ENCODE peak calls at places on chromosomes 6 and 20, in ten cellular contexts. G, E, K, Q, I, H, J, C, D and Y are unnamed samples.

GRCh38 chr6:168540713-168541291 is 99.8 kb downstream of the SMOC2 start:
- DNase-seq in G (no peak), E (no peak), K (no peak), Q (no peak), I (no peak), H (no peak), J (no peak), C (no peak), D (no peak), Y (no peak)

GRCh38 chr6:74410630-74411029 is 714.6 kb downstream of the CD109 start:
- DNase-seq in G (no peak), E (no peak), K (no peak), Q (no peak), I (no peak), H (no peak), J (no peak), C (no peak), D (peak; percentile 40), Y (no peak)

GRCh38 chr20:4335722-4336121 is 320.4 kb upstream of the RNF24 start:
- DNase-seq in G (no peak), E (no peak), K (no peak), Q (no peak), I (no peak), H (no peak), J (no peak), C (no peak), D (no peak), Y (no peak)

GRCh38 chr6:148501178-148501590 is 158.5 kb downstream of the SASH1 start:
- DNase-seq in G (peak; percentile 80), E (peak; percentile 16), K (no peak), Q (peak; percentile 60), I (no peak), H (no peak), J (peak; percentile 87), C (no peak), D (peak; percentile 80), Y (no peak)

GRCh38 chr6:20180935-20181334 is 31.3 kb downstream of the MBOAT1 start:
- DNase-seq in G (no peak), E (no peak), K (no peak), Q (no peak), I (no peak), H (no peak), J (no peak), C (no peak), D (no peak), Y (no peak)

GRCh38 chr6:137134483-137134882 is 39.0 kb downstream of the IL22RA2 start:
- DNase-seq in G (no peak), E (no peak), K (no peak), Q (no peak), I (no peak), H (no peak), J (no peak), C (no peak), D (no peak), Y (no peak)

GRCh38 chr6:30842754-30843610 is 41.3 kb upstream of the DDR1 start:
- DNase-seq in G (no peak), E (no peak), K (no peak), Q (peak; percentile 66), I (no peak), H (no peak), J (no peak), C (no peak), D (no peak), Y (no peak)

GRCh38 chr6:144809120-144809519 is 524.0 kb downstream of the UTRN start:
- DNase-seq in G (no peak), E (no peak), K (no peak), Q (no peak), I (no peak), H (no peak), J (no peak), C (no peak), D (peak; percentile 43), Y (no peak)

GRCh38 chr20:58549681-58550542 is 34.7 kb upstream of the APCDD1L start:
- DNase-seq in G (no peak), E (no peak), K (no peak), Q (no peak), I (no peak), H (no peak), J (peak; percentile 29), C (peak; percentile 17), D (no peak), Y (no peak)

GRCh38 chr20:5608104-5608447 is 142.1 kb upstream of the SHLD1 start:
- DNase-seq in G (no peak), E (no peak), K (no peak), Q (no peak), I (no peak), H (no peak), J (no peak), C (no peak), D (no peak), Y (no peak)

GRCh38 chr20:2748551-2749342 is 51.7 kb downstream of the CPXM1 start:
- DNase-seq in G (no peak), E (no peak), K (no peak), Q (no peak), I (no peak), H (no peak), J (peak; percentile 57), C (no peak), D (no peak), Y (no peak)

GRCh38 chr6:108353853-108354252 is 59.0 kb downstream of the AFG1L start:
- DNase-seq in G (no peak), E (no peak), K (no peak), Q (no peak), I (no peak), H (no peak), J (no peak), C (no peak), D (peak; percentile 17), Y (no peak)
- H3K9me3 ChIP-seq in G (no peaks in the 10 kb centered on the region), E (no peaks in the 10 kb centered on the region), K (no peaks in the 10 kb centered on the region), Q (no peaks in the 10 kb centered on the region), I (no peaks in the 10 kb centered on the region), H (no peaks in the 10 kb centered on the region), J (no peaks in the 10 kb centered on the region), C (no peaks in the 10 kb centered on the region), D (no peaks in the 10 kb centered on the region), Y (no peaks in the 10 kb centered on the region)

DNA sequence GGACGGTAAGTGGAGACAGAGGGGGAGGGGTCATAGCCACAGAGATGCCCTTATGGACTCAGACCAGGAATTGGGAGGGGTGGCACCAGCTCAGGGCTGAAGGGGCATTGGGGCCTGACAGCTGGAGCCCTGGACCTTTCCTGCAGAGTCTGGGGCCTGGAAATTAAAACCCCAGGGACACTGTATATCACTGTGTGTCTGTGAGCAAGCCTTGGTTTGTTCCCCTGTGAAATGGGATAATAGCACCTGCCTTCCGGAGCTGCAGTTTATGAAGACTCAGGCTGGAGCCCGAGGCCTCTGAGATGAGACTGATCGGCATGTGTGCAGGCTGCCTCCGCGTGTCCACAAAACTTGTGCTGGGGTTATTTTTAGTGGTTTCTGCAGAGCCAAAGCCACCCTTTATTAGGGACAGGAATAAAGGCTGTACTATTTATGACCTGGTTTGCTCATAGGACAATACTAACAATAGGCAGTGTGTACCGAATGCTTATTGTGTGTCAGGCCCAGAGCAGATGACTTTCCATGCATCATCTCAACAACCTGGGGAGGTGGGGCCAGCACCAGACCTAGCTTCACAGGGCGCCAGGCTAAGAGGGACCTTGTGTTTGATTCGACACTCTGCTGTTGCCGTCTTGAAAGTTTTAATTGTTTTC is 22.6 kb downstream of the MYH7B start:
- DNase-seq in G (no peak), E (no peak), K (no peak), Q (no peak), I (no peak), H (no peak), J (no peak), C (no peak), D (no peak), Y (no peak)
- TF ChIP-seq POLR2A in G (no peak), E (peak; percentile 59), K (no peak), Q (no peak), I (no peak), H (no peak), J (no peak), C (no peak), D (no peak), Y (no peak)

DNA sequence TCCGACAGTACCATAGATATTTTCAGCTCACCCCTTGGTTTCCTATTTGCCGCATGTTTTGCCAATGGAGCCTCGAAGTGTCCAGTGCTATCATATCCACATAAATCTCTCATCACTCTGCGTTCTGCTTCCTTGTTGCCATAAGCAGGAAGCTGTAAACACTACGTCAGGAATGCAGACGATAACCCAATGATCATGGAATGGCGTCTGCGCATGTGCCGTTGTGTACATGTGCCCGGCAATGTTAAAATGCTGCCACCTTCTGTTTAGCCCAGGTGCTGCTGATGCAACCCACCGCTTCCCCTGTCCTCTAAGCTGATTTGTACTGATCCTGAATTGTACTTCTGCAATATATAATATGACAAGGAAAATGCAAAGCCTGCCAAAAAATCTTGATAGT is 607.5 kb downstream of the HDGFL1 start:
- DNase-seq in G (no peak), E (no peak), K (no peak), Q (peak; percentile 70), I (no peak), H (no peak), J (no peak), C (no peak), D (no peak), Y (no peak)
- TF ChIP-seq CTCF in G (no peak), E (no peak), K (no peak), Q (no peak), I (no peak), H (no peak), J (no peak), C (no peak), D (no peak), Y (no peak)

DNA sequence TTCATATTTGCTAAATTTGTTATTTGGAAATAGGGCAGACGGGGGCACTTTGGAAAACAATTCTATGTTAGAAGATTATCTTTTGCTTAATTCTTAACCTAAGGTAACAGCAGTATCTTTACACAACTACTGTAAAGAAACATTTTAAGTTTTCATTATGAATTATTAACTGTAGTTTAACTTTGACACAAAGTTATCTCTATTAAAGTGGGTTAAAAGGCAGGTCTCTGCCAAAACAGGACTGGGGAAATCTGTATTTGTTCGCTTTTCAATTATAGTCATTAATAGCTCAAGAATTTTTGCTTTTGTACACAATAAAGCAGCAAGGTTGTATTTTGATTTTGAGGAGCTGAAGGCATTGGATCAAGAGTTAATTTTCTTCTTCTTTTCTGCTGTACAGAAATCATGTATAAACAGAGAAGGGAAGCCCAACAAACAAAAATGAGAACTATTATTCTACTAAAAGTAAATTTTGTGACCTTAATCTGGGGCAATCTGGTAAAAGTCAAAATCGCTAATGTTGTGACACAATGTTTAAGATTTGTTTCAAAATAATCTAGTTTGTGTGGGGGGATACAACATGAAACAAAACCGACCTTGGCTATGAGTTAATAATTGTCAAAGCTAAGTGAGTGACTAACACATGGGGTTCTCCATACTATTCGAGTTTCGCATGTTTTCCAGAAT is 2.9 kb downstream of the STAU1 start:
- DNase-seq in G (no peak), E (no peak), K (peak; percentile 41), Q (no peak), I (no peak), H (no peak), J (no peak), C (no peak), D (no peak), Y (no peak)
- H3K9me3 ChIP-seq in G (no peaks in the 10 kb centered on the region), E (no peaks in the 10 kb centered on the region), K (no peaks in the 10 kb centered on the region), Q (no peaks in the 10 kb centered on the region), I (no peaks in the 10 kb centered on the region), H (no peaks in the 10 kb centered on the region), J (no peaks in the 10 kb centered on the region), C (no peaks in the 10 kb centered on the region), D (no peaks in the 10 kb centered on the region), Y (no peaks in the 10 kb centered on the region)

GRCh38 chr6:7418238-7418905 is 28.8 kb downstream of the RIOK1 start:
- DNase-seq in G (no peak), E (no peak), K (no peak), Q (no peak), I (no peak), H (no peak), J (no peak), C (peak; percentile 71), D (peak; percentile 21), Y (no peak)
- TF ChIP-seq POLR2A in G (no peak), E (no peak), K (no peak), Q (no peak), I (no peak), H (no peak), J (no peak), C (no peak), D (no peak), Y (no peak)

GRCh38 chr6:5305968-5306626 is 44.8 kb downstream of the FARS2 start:
- DNase-seq in G (no peak), E (no peak), K (no peak), Q (no peak), I (no peak), H (no peak), J (no peak), C (no peak), D (peak; percentile 39), Y (no peak)
- TF ChIP-seq CTCF in G (no peak), E (no peak), K (no peak), Q (no peak), I (no peak), H (no peak), J (no peak), C (no peak), D (no peak), Y (no peak)